ENCODE peak calls at places on chromosomes 13 and 19, in ten cellular contexts. A is GM06990, U is progenitor cell of endocrine pancreas, L is right atrium auricular region, Q is ovary, Z is endodermal cell, N is fibroblast of pulmonary artery, Y is right lobe of liver, P is mucosa of descending colon, F is Peyer's patch. H is an unnamed sample.

GRCh38 chr13:89571676-89572075 is 1775.8 kb upstream of the MIR17HG start:
- DNase-seq in U (no peak), Y (no peak), N (no peak), P (no peak), Z (no peak), A (no peak), L (no peak), F (no peak), Q (no peak), H (no peak)

GRCh38 chr13:112144616-112145220 is 77.8 kb downstream of the SOX1 start:
- DNase-seq in F (no peak), N (no peak), Q (no peak), L (no peak), A (no peak), Y (no peak), Z (peak; percentile 30), U (no peak), P (no peak), H (no peak)

GRCh38 chr13:33372251-33372919 is 86.8 kb upstream of the STARD13 start:
- DNase-seq in N (no peak), U (no peak), A (no peak), Y (no peak), Q (no peak), P (no peak), Z (no peak), F (no peak), L (no peak), H (no peak)

GRCh38 chr19:51971624-51972023 is 15.0 kb downstream of the ZNF350 start:
- DNase-seq in F (no peak), Y (no peak), Q (no peak), A (no peak), L (no peak), P (peak; percentile 14), N (peak; percentile 24), U (no peak), Z (no peak), H (no peak)

GRCh38 chr13:46010148-46010547 is 42.4 kb downstream of the ZC3H13 start:
- DNase-seq in U (no peak), Z (peak; percentile 53), N (peak; percentile 8), F (no peak), P (no peak), Y (no peak), Q (no peak), A (no peak), L (no peak), H (peak; percentile 11)

GRCh38 chr19:7533281-7533819 is 2.2 kb upstream of the PNPLA6 start:
- DNase-seq in P (peak; percentile 62), Y (peak; percentile 62), L (peak; percentile 66), N (peak; percentile 68), Z (peak; percentile 74), U (no peak), Q (peak; percentile 83), A (no peak), F (peak; percentile 72), H (peak; percentile 63)

GRCh38 chr13:98752111-98752941 is at the start of gene SLC15A1:
- DNase-seq in Z (peak; percentile 78), P (no peak), Y (peak; percentile 56), Q (no peak), U (peak; percentile 23), L (no peak), A (no peak), F (peak; percentile 81), N (no peak), H (no peak)

GRCh38 chr19:53908933-53909415 is at the start of gene CACNG7:
- DNase-seq in N (peak; percentile 26), A (no peak), Q (no peak), F (no peak), U (no peak), L (no peak), Y (no peak), P (no peak), Z (peak; percentile 78), H (no peak)

GRCh38 chr19:2813235-2814160 is 6.2 kb upstream of the ZNF554 start:
- DNase-seq in F (peak; percentile 45), Y (no peak), N (no peak), P (no peak), L (no peak), Z (no peak), U (no peak), Q (no peak), A (no peak), H (peak; percentile 43)

GRCh38 chr19:13215572-13216380 is 65.6 kb downstream of the IER2 start:
- DNase-seq in A (peak; percentile 49), Y (no peak), U (no peak), P (no peak), Z (no peak), N (peak; percentile 61), Q (no peak), L (no peak), F (no peak), H (no peak)

GRCh38 chr13:88086577-88086976 is 415.4 kb downstream of the SLITRK5 start:
- DNase-seq in Y (no peak), U (no peak), A (no peak), N (no peak), Q (no peak), Z (no peak), L (no peak), P (no peak), F (no peak), H (peak; percentile 82)

GRCh38 chr19:37095859-37096258 is 17.6 kb downstream of the ZNF420 start:
- DNase-seq in Q (no peak), Y (no peak), N (peak; percentile 1), P (no peak), Z (no peak), L (no peak), A (no peak), U (no peak), F (no peak), H (no peak)

GRCh38 chr19:12880551-12881171 is 588 bp downstream of the DNASE2 start:
- DNase-seq in Y (no peak), N (peak; percentile 26), A (no peak), L (peak; percentile 60), Z (no peak), Q (no peak), P (peak; percentile 30), U (no peak), F (no peak), H (no peak)

GRCh38 chr19:41668315-41668714 is 19.8 kb downstream of the CEACAM7 start:
- DNase-seq in Q (no peak), Z (no peak), L (no peak), F (no peak), N (no peak), Y (no peak), P (no peak), U (no peak), A (no peak), H (no peak)

GRCh38 chr19:21604351-21604926 is 99.0 kb downstream of the ZNF429 start:
- DNase-seq in A (no peak), N (no peak), U (no peak), F (no peak), Y (no peak), P (peak; percentile 35), Z (peak; percentile 47), Q (no peak), L (no peak), H (peak; percentile 20)

GRCh38 chr13:112970552-112971287 is 1.7 kb downstream of the MCF2L start:
- DNase-seq in U (no peak), L (no peak), P (no peak), Q (no peak), Z (no peak), F (peak; percentile 26), A (no peak), N (no peak), Y (no peak), H (no peak)

DNA sequence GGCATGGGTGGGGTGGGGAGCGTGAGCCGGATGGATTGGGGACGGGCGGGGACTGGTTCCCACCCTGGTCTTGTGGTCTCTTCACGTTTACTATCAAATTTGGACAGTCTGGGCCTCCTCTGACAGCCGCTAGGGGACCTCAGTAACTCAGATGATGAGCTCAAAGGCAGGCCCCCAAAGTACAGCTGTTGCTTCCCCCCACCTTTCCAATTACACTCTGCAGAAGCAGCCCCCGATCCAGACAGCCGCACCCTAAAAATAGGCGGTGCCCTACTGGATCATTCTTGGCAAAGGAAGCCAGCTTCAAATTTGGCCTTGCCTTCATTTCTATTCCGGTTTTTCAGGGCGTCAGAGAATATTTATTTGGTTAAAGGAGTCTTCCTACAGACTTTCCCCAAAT is 1.9 kb upstream of the FOXO1 start:
- DNase-seq in Z (peak; percentile 73), P (peak; percentile 55), Y (no peak), F (peak; percentile 55), U (no peak), L (peak; percentile 81), N (no peak), Q (peak; percentile 44), A (no peak), H (peak; percentile 36)
- TF ChIP-seq CTCF in Z (peak; percentile 79), P (peak; percentile 32), Y (peak; percentile 22), F (peak; percentile 46), U (peak; percentile 54), L (no peak), N (peak; percentile 60), Q (no peak), A (peak; percentile 89), H (peak; percentile 63)

GRCh38 chr19:1143828-1144399 is 30.2 kb downstream of the SBNO2 start:
- DNase-seq in P (no peak), U (no peak), F (no peak), L (no peak), Y (no peak), N (no peak), A (no peak), Z (no peak), Q (no peak), H (no peak)
- TF ChIP-seq CTCF in P (no peak), U (no peak), F (no peak), L (no peak), Y (no peak), N (no peak), A (no peak), Z (no peak), Q (no peak), H (no peak)

DNA sequence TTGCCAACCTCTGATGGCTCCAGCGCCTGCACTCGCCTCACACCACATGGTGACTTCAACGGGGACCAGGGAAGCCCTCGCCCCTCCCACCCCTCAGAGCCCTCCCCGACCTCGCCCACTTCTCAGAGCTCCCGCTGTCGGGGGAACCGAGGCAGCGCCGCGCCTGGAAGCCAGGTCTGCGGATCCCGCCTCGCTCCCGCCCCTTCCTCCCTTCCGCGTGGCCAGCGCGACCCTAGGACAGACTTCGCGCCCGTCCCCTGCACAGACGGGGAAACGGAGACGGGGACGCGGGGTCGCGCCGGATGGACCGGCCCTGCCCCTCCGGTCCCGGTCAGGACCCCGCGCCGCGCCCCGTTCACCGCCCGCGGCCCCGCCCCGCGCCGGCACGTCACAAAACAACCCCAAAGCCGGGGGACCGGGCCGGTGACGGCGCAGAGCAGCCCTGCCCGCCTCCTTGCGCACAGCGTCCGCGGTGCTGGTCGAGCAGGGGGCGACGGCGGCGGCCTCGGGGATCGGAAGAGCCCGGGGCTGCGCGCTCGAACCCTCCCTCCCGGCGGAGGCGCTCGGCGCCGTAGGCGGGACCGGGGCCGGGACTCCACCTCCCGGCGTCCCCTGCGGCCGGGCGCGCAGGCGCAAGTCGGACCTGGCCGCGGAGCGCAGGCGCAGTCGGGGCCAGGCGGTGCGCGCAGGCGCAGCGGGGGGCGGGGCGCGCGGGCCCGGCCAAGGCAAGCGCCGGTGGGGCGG is 379 bp upstream of the CDC34 start:
- DNase-seq in P (peak; percentile 82), Q (peak; percentile 84), L (peak; percentile 75), N (peak; percentile 82), A (peak; percentile 89), U (peak; percentile 92), Y (peak; percentile 87), Z (peak; percentile 95), F (peak; percentile 91), H (peak; percentile 82)
- TF ChIP-seq CTCF in P (no peak), Q (peak; percentile 46), L (no peak), N (no peak), A (no peak), U (no peak), Y (peak; percentile 6), Z (peak; percentile 15), F (no peak), H (no peak)

GRCh38 chr19:50333235-50333736 is 4.1 kb upstream of the KCNC3 start:
- DNase-seq in A (peak; percentile 97), U (peak; percentile 88), Q (peak; percentile 34), F (peak; percentile 85), Y (peak; percentile 94), Z (peak; percentile 97), P (peak; percentile 86), N (peak; percentile 78), L (peak; percentile 92), H (peak; percentile 81)
- TF ChIP-seq CTCF in A (no peak), U (peak; percentile 8), Q (no peak), F (no peak), Y (no peak), Z (no peak), P (no peak), N (no peak), L (no peak), H (peak; percentile 9)

H was measured in epithelial cell of esophagus.